ENCODE peak calls at places on chromosome 11, in seven cellular contexts. R, C, V, L, M, A and S are unnamed samples.

GRCh38 chr11:17573526-17573925 is 26.5 kb downstream of the OTOG start:
- DNase-seq in R (no peak), C (no peak), V (no peak), L (no peak), M (no peak), A (no peak), S (no peak)

GRCh38 chr11:130318031-130318673 is 3.4 kb upstream of the ZBTB44 start:
- DNase-seq in R (no peak), C (no peak), V (no peak), L (no peak), M (no peak), A (no peak), S (no peak)

GRCh38 chr11:44110231-44110679 is 14.8 kb downstream of the EXT2 start:
- DNase-seq in R (no peak), C (no peak), V (peak), L (peak), M (no peak), A (peak), S (no peak)

GRCh38 chr11:93735627-93736026 is 5.7 kb downstream of the TAF1D start:
- DNase-seq in R (no peak), C (no peak), V (no peak), L (no peak), M (no peak), A (no peak), S (no peak)

GRCh38 chr11:554824-555499 is 5.6 kb downstream of the LMNTD2 start:
- DNase-seq in R (no peak), C (no peak), V (peak), L (peak), M (peak), A (peak), S (no peak)

GRCh38 chr11:88454881-88455280 is 117.3 kb upstream of the CTSC start:
- DNase-seq in R (peak), C (no peak), V (no peak), L (no peak), M (no peak), A (peak), S (no peak)

GRCh38 chr11:116199182-116199581 is 573.6 kb downstream of the BUD13 start:
- DNase-seq in R (no peak), C (no peak), V (no peak), L (no peak), M (no peak), A (no peak), S (no peak)

GRCh38 chr11:4050137-4050536 is 44.5 kb upstream of the RRM1 start:
- DNase-seq in R (no peak), C (no peak), V (no peak), L (no peak), M (no peak), A (no peak), S (no peak)

GRCh38 chr11:107743161-107743560 is 31.3 kb upstream of the SLN start:
- DNase-seq in R (no peak), C (no peak), V (no peak), L (no peak), M (no peak), A (no peak), S (no peak)

GRCh38 chr11:638616-639323 is 1.7 kb downstream of the DRD4 start:
- DNase-seq in R (no peak), C (no peak), V (no peak), L (peak), M (no peak), A (peak), S (no peak)

GRCh38 chr11:11408436-11409221 is 55.6 kb upstream of the CSNK2A3 start:
- DNase-seq in R (no peak), C (no peak), V (no peak), L (no peak), M (no peak), A (peak), S (no peak)

GRCh38 chr11:9535189-9535781 is 38.2 kb upstream of the WEE1 start:
- DNase-seq in R (no peak), C (peak), V (peak), L (peak), M (peak), A (peak), S (peak)

GRCh38 chr11:10117709-10118341 is 176.2 kb downstream of the SBF2 start:
- DNase-seq in R (no peak), C (no peak), V (no peak), L (no peak), M (no peak), A (peak), S (no peak)

GRCh38 chr11:10659339-10660216 is 34.0 kb downstream of the IRAG1 start:
- DNase-seq in R (peak), C (no peak), V (peak), L (no peak), M (no peak), A (peak), S (no peak)

GRCh38 chr11:112697779-112698178 is 263.4 kb upstream of the NCAM1 start:
- DNase-seq in R (no peak), C (no peak), V (no peak), L (no peak), M (no peak), A (no peak), S (no peak)

GRCh38 chr11:83612891-83613766 is 327.0 kb upstream of the CCDC90B start:
- DNase-seq in R (no peak), C (no peak), V (no peak), L (peak), M (no peak), A (no peak), S (no peak)

GRCh38 chr11:44840526-44840925 is 110.2 kb downstream of the TP53I11 start:
- DNase-seq in R (no peak), C (no peak), V (no peak), L (no peak), M (no peak), A (peak), S (no peak)

GRCh38 chr11:31655483-31655882 is 145.9 kb downstream of the ELP4 start:
- DNase-seq in R (no peak), C (no peak), V (no peak), L (no peak), M (no peak), A (peak), S (peak)

GRCh38 chr11:112410325-112410724 is 149.7 kb upstream of the PLET1 start:
- DNase-seq in R (no peak), C (no peak), V (no peak), L (no peak), M (no peak), A (no peak), S (no peak)

GRCh38 chr11:36540998-36541397 is 26.8 kb upstream of the RAG1 start:
- DNase-seq in R (no peak), C (no peak), V (peak), L (peak), M (no peak), A (peak), S (no peak)

GRCh38 chr11:16993495-16993894 is 20.7 kb downstream of the PLEKHA7 start:
- DNase-seq in R (no peak), C (no peak), V (no peak), L (no peak), M (no peak), A (no peak), S (no peak)

GRCh38 chr11:27926981-27927481 is 180.9 kb downstream of the KIF18A start:
- DNase-seq in R (no peak), C (no peak), V (peak), L (no peak), M (no peak), A (peak), S (no peak)

GRCh38 chr11:86535773-86536172 is 136.6 kb downstream of the ME3 start:
- DNase-seq in R (no peak), C (no peak), V (no peak), L (no peak), M (no peak), A (no peak), S (no peak)

GRCh38 chr11:44133335-44133946 is 38.0 kb downstream of the EXT2 start:
- DNase-seq in R (no peak), C (no peak), V (no peak), L (no peak), M (no peak), A (peak), S (no peak)

GRCh38 chr11:3834349-3835099 is 6.2 kb downstream of the RHOG start:
- DNase-seq in R (no peak), C (no peak), V (no peak), L (no peak), M (peak), A (no peak), S (no peak)

GRCh38 chr11:105202422-105202821 is 62.9 kb upstream of the CARD18 start:
- DNase-seq in R (no peak), C (no peak), V (no peak), L (no peak), M (no peak), A (no peak), S (no peak)

GRCh38 chr11:8025816-8026215 is 38.7 kb downstream of the EIF3F start:
- DNase-seq in R (no peak), C (no peak), V (no peak), L (no peak), M (no peak), A (peak), S (no peak)

GRCh38 chr11:19076744-19077589 is 16.4 kb upstream of the MRGPRX2 start:
- DNase-seq in R (no peak), C (no peak), V (peak), L (peak), M (peak), A (peak), S (no peak)

GRCh38 chr11:61926235-61926634 is 8.9 kb upstream of the RAB3IL1 start:
- DNase-seq in R (no peak), C (no peak), V (no peak), L (no peak), M (no peak), A (no peak), S (no peak)

GRCh38 chr11:8841899-8842298 is 69.1 kb upstream of the AKIP1 start:
- DNase-seq in R (no peak), C (no peak), V (no peak), L (no peak), M (no peak), A (peak), S (no peak)

GRCh38 chr11:35588627-35589026 is 29.6 kb upstream of the FJX1 start:
- DNase-seq in R (no peak), C (no peak), V (no peak), L (no peak), M (no peak), A (peak), S (no peak)

GRCh38 chr11:83195176-83195531 is 1.6 kb downstream of the ANKRD42 start:
- DNase-seq in R (no peak), C (no peak), V (no peak), L (no peak), M (no peak), A (peak), S (no peak)

GRCh38 chr11:126597041-126597440 is 241.6 kb downstream of the ST3GAL4 start:
- DNase-seq in R (no peak), C (no peak), V (no peak), L (peak), M (no peak), A (no peak), S (no peak)

GRCh38 chr11:13761250-13761649 is 92.8 kb downstream of the FAR1 start:
- DNase-seq in R (no peak), C (no peak), V (no peak), L (no peak), M (no peak), A (peak), S (no peak)

GRCh38 chr11:77104727-77105126 is 2.1 kb downstream of the OMP start:
- DNase-seq in R (no peak), C (no peak), V (no peak), L (no peak), M (no peak), A (peak), S (no peak)

GRCh38 chr11:60130496-60130895 is 42.0 kb downstream of the MS4A2 start:
- DNase-seq in R (no peak), C (no peak), V (no peak), L (peak), M (no peak), A (no peak), S (no peak)
- H3K27ac ChIP-seq in R (no peak), C (no peak), V (no peak), L (no peak), M (no peak), A (no peak), S (no peak)

DNA sequence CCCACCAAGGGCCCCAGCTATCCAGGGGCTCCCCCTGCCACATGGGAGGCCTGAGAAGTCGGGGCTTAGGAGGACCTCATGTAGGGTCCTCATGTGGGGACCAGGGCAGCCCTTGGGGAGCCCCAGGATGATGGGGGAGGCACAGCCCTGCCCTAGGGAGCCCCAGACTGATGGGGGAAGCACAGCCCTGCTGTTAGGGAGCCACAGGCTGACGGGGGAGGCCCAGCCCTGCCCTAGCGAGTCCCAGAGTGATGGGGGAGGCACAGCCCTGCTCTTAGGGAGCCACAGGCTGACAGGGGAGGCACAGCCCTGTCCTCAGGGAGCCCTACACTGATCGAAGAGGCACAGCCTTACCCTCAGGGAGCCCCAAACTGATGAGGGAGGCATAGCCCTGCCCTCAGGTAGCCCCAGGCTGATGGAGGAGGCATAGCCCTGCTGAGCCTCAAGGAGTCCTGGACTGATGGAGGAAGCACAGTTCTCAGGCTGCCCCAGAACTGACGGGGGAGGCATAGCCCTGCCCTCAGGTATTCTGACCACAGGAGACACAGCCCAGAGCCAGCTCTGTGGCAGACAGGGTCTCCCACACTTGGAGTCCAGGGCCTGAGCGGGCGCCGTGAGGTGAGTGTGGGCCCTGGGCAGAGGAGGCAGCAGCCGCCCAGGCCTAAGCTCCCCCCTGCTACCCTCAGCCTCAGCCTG is 10.8 kb downstream of the PRR33 start:
- DNase-seq in R (no peak), C (no peak), V (no peak), L (no peak), M (no peak), A (no peak), S (no peak)
- H3K27ac ChIP-seq in R (no peak), C (peak), V (no peak), L (no peak), M (peak), A (no peak), S (no peak)

GRCh38 chr11:63838150-63838681 is 694 bp upstream of the MARK2 start:
- DNase-seq in R (no peak), C (no peak), V (no peak), L (peak), M (no peak), A (no peak), S (no peak)
- H3K27ac ChIP-seq in R (peak), C (peak), V (peak), L (no peak), M (peak), A (peak), S (peak)

GRCh38 chr11:45887587-45887986 is 2.1 kb downstream of the MAPK8IP1 start:
- DNase-seq in R (no peak), C (no peak), V (no peak), L (no peak), M (no peak), A (no peak), S (no peak)

GRCh38 chr11:45886816-45887520 is 1.5 kb downstream of the MAPK8IP1 start:
- DNase-seq in R (no peak), C (no peak), V (no peak), L (no peak), M (no peak), A (no peak), S (no peak)

GRCh38 chr11:45890886-45891550 is 5.6 kb downstream of the MAPK8IP1 start:
- DNase-seq in R (no peak), C (no peak), V (no peak), L (no peak), M (no peak), A (no peak), S (no peak)

GRCh38 chr11:45889966-45890365 is 4.5 kb downstream of the MAPK8IP1 start:
- DNase-seq in R (no peak), C (no peak), V (no peak), L (no peak), M (no peak), A (no peak), S (no peak)

DNA sequence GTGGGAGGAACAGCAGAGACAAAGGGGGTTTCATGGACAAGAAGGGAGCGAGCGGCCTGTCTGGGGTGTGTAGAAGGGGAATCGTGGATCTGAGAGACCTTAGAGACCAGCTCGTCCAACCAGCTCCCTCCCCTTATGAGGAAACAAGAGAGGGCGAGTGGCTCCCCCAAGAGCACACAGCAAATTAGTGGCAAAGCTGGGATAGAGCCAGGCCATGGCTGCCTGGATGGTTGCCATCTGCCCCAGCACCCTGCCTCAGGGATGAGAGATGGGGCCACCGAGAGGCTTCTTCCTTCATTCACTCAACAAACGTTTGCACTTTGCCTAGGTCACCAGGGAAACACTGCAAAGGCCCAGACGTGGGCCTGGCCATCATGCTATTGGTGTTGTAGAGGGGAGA is 4.1 kb downstream of the MAPK8IP1 start:
- DNase-seq in R (no peak), C (no peak), V (no peak), L (no peak), M (no peak), A (no peak), S (no peak)
- H3K27ac ChIP-seq in R (no peak), C (no peak), V (no peak), L (no peak), M (no peak), A (no peak), S (no peak)

GRCh38 chr11:119686483-119686882 is 42.5 kb downstream of the NECTIN1 start:
- DNase-seq in R (no peak), C (no peak), V (no peak), L (no peak), M (no peak), A (no peak), S (no peak)
- H3K27ac ChIP-seq in R (no peak), C (peak), V (no peak), L (no peak), M (no peak), A (no peak), S (peak)